ENCODE peak calls at places on chromosomes 11 and 22, in eight cellular contexts. R is NCI-H2081; Y is heart right ventricle; P is activated CD8-positive, alpha-beta memory T cell treated with anti-CD3 and anti-CD28 coated beads for 24 hours; U is endodermal cell; X is ureter; M is HEK293T; I is caudate nucleus. Q is an unnamed sample.

GRCh38 chr11:108624196-108624925 is 30.8 kb upstream of the EXPH5 start:
- DNase-seq in I (no peak), U (no peak), M (no peak), R (no peak), P (no peak), X (no peak), Y (no peak), Q (no peak)

GRCh38 chr22:47055073-47055355 is 292.6 kb downstream of the TBC1D22A start:
- DNase-seq in P (no peak), I (no peak), M (no peak), U (no peak), X (no peak), R (no peak), Y (no peak), Q (no peak)

GRCh38 chr11:126354631-126355323 is 709 bp upstream of the ST3GAL4 start:
- DNase-seq in X (peak; percentile 39), Y (no peak), M (no peak), R (no peak), U (no peak), I (no peak), P (peak; percentile 62), Q (no peak)

GRCh38 chr11:15011741-15012140 is 39.6 kb upstream of the CALCA start:
- DNase-seq in P (no peak), Y (no peak), I (no peak), R (no peak), X (no peak), M (no peak), U (no peak), Q (no peak)

GRCh38 chr22:36226189-36226588 is 13.1 kb downstream of the APOL2 start:
- DNase-seq in I (no peak), U (no peak), R (no peak), X (peak; percentile 27), P (peak; percentile 58), Y (no peak), M (no peak), Q (no peak)

GRCh38 chr22:42131562-42131961 is 952 bp upstream of the CYP2D6 start:
- DNase-seq in M (no peak), U (no peak), R (no peak), X (no peak), I (no peak), Y (no peak), P (no peak), Q (peak; percentile 28)

GRCh38 chr11:13335319-13335718 is 57.7 kb downstream of the BMAL1 start:
- DNase-seq in X (peak; percentile 60), Y (peak; percentile 43), I (no peak), R (peak; percentile 53), M (peak; percentile 71), U (peak; percentile 93), P (peak; percentile 84), Q (peak; percentile 85)

GRCh38 chr11:117823941-117824420 is 563 bp downstream of the FXYD2 start:
- DNase-seq in X (no peak), Y (peak; percentile 81), I (no peak), M (no peak), P (peak; percentile 81), R (no peak), U (peak; percentile 69), Q (no peak)

GRCh38 chr11:75786101-75786736 is 17.6 kb downstream of the DGAT2 start:
- DNase-seq in R (no peak), X (peak; percentile 71), M (no peak), Y (no peak), I (no peak), U (no peak), P (no peak), Q (no peak)

GRCh38 chr11:12141283-12141682 is 30.9 kb downstream of the MICAL2 start:
- DNase-seq in R (no peak), M (no peak), X (no peak), U (no peak), I (no peak), Y (no peak), P (no peak), Q (no peak)

GRCh38 chr11:14041040-14041439 is 78.5 kb downstream of the SPON1 start:
- DNase-seq in R (no peak), Y (no peak), I (no peak), U (no peak), M (no peak), P (no peak), X (no peak), Q (peak; percentile 75)

GRCh38 chr11:75246006-75246672 is 5.6 kb downstream of the TPBGL start:
- DNase-seq in R (no peak), Y (no peak), M (no peak), U (peak; percentile 39), X (no peak), P (peak; percentile 48), I (no peak), Q (no peak)

GRCh38 chr11:16099501-16099900 is 256.8 kb downstream of the SOX6 start:
- DNase-seq in R (no peak), Y (no peak), I (no peak), U (no peak), P (no peak), X (no peak), M (no peak), Q (no peak)

GRCh38 chr22:29216873-29217666 is 11.4 kb downstream of the EMID1 start:
- DNase-seq in Y (no peak), I (no peak), M (no peak), P (no peak), R (no peak), U (no peak), X (no peak), Q (no peak)

GRCh38 chr11:123227763-123228488 is 32.9 kb upstream of the CLMP start:
- DNase-seq in X (no peak), R (no peak), M (no peak), P (no peak), U (no peak), Y (no peak), I (no peak), Q (no peak)

GRCh38 chr11:98711011-98711410 is 309.7 kb upstream of the CNTN5 start:
- DNase-seq in U (no peak), M (no peak), X (no peak), P (no peak), Y (no peak), I (no peak), R (peak; percentile 8), Q (no peak)

GRCh38 chr11:16296243-16296642 is 60.1 kb downstream of the SOX6 start:
- DNase-seq in Y (no peak), R (no peak), X (no peak), U (no peak), I (no peak), M (no peak), P (no peak), Q (no peak)

GRCh38 chr11:131938321-131938751 is 567.9 kb downstream of the NTM start:
- DNase-seq in I (no peak), P (no peak), X (no peak), M (no peak), Y (no peak), U (no peak), R (no peak), Q (no peak)

GRCh38 chr11:17859552-17859951 is 125.0 kb downstream of the KCNC1 start:
- DNase-seq in M (no peak), I (no peak), P (no peak), U (no peak), X (no peak), Y (no peak), R (no peak), Q (no peak)

GRCh38 chr11:134366279-134366678 is 34.5 kb downstream of the GLB1L2 start:
- DNase-seq in U (no peak), M (no peak), P (no peak), R (no peak), I (no peak), Y (no peak), X (no peak), Q (no peak)

GRCh38 chr22:27114186-27114585 is 456.8 kb downstream of the MIAT start:
- DNase-seq in I (no peak), P (no peak), Y (no peak), X (no peak), R (no peak), U (no peak), M (no peak), Q (no peak)

GRCh38 chr11:86115542-86116385 is 46.9 kb upstream of the PICALM start:
- DNase-seq in P (peak; percentile 61), U (no peak), R (no peak), Y (no peak), I (no peak), X (no peak), M (no peak), Q (no peak)

GRCh38 chr11:42225664-42226063 is 766.2 kb upstream of the LRRC4C start:
- DNase-seq in X (no peak), P (no peak), I (no peak), U (no peak), M (no peak), Y (no peak), R (no peak), Q (no peak)

GRCh38 chr11:69207165-69207889 is 51.6 kb downstream of the SMIM38 start:
- DNase-seq in P (no peak), R (no peak), M (no peak), I (no peak), Y (no peak), X (no peak), U (peak; percentile 35), Q (no peak)

GRCh38 chr11:112269139-112269538 is 8.5 kb upstream of the PLET1 start:
- DNase-seq in X (no peak), P (no peak), Y (no peak), U (no peak), M (no peak), I (no peak), R (no peak), Q (no peak)

GRCh38 chr11:33016654-33017053 is 976 bp downstream of the DEPDC7 start:
- DNase-seq in M (no peak), U (no peak), R (no peak), I (no peak), Y (no peak), P (no peak), X (no peak), Q (no peak)

GRCh38 chr11:80462211-80462610 is 1021.4 kb upstream of the TENM4 start:
- DNase-seq in M (no peak), R (no peak), X (no peak), P (no peak), Y (no peak), U (no peak), I (no peak), Q (no peak)

GRCh38 chr11:66701432-66702240 is 23.9 kb upstream of the RBM4B start:
- DNase-seq in U (no peak), R (no peak), Y (no peak), P (no peak), M (no peak), X (no peak), I (no peak), Q (no peak)